ENCODE peak calls at places on chromosome 3, in four cellular contexts. O is K562, B is H1, W is GM12878. A is an unnamed sample.

GRCh38 chr3:124780767-124781485 is 50.7 kb downstream of the UMPS start:
- DNase-seq in O (no peak), B (no peak), W (no peak), A (no peak)

GRCh38 chr3:152100491-152101086 is 168.1 kb upstream of the MBNL1 start:
- DNase-seq in O (no peak), B (no peak), W (peak), A (no peak)

GRCh38 chr3:42772670-42773408 is at the start of gene CCDC13:
- DNase-seq in O (peak), B (peak), W (peak), A (peak)

GRCh38 chr3:77001071-77001470 is 38.8 kb upstream of the ROBO2 start:
- DNase-seq in O (no peak), B (no peak), W (no peak), A (no peak)

GRCh38 chr3:170414202-170414663 is 4.4 kb upstream of the CLDN11 start:
- DNase-seq in O (peak), B (no peak), W (peak), A (no peak)

GRCh38 chr3:33884701-33885100 is 86.3 kb downstream of the PDCD6IP start:
- DNase-seq in O (no peak), B (no peak), W (no peak), A (no peak)

GRCh38 chr3:13002398-13003124 is 70.7 kb downstream of the IQSEC1 start:
- DNase-seq in O (no peak), B (no peak), W (peak), A (no peak)

GRCh38 chr3:38985981-38986380 is 65.8 kb downstream of the SCN11A start:
- DNase-seq in O (no peak), B (no peak), W (no peak), A (no peak)

GRCh38 chr3:194705761-194706160 is 20.1 kb downstream of the FAM43A start:
- DNase-seq in O (no peak), B (no peak), W (no peak), A (no peak)

GRCh38 chr3:183253961-183254815 is 1.1 kb downstream of the B3GNT5 start:
- DNase-seq in O (peak), B (peak), W (no peak), A (peak)

GRCh38 chr3:12097972-12098371 is 60.7 kb downstream of the TIMP4 start:
- DNase-seq in O (no peak), B (no peak), W (no peak), A (no peak)

GRCh38 chr3:11582123-11582968 is 61.4 kb downstream of the VGLL4 start:
- DNase-seq in O (no peak), B (peak), W (no peak), A (no peak)

GRCh38 chr3:159787191-159787590 is 201.4 kb upstream of the IL12A start:
- DNase-seq in O (no peak), B (no peak), W (no peak), A (no peak)

GRCh38 chr3:161139686-161140085 is 34.5 kb upstream of the B3GALNT1 start:
- DNase-seq in O (no peak), B (no peak), W (no peak), A (no peak)

GRCh38 chr3:30768703-30769550 is 125.5 kb downstream of the GADL1 start:
- DNase-seq in O (peak), B (peak), W (no peak), A (peak)

GRCh38 chr3:37620071-37620635 is 241.5 kb upstream of the CTDSPL start:
- DNase-seq in O (no peak), B (no peak), W (no peak), A (no peak)

GRCh38 chr3:171225101-171225674 is 198.7 kb upstream of the SLC2A2 start:
- DNase-seq in O (no peak), B (no peak), W (no peak), A (no peak)

GRCh38 chr3:155870945-155871745 is 695 bp downstream of the GMPS start:
- DNase-seq in O (peak), B (peak), W (no peak), A (no peak)

GRCh38 chr3:30720586-30721313 is 114.3 kb downstream of the TGFBR2 start:
- DNase-seq in O (no peak), B (no peak), W (no peak), A (no peak)

GRCh38 chr3:128281461-128282367 is 128.4 kb downstream of the EEFSEC start:
- DNase-seq in O (no peak), B (peak), W (no peak), A (no peak)

GRCh38 chr3:127848131-127849129 is 26.1 kb upstream of the MGLL start:
- DNase-seq in O (no peak), B (peak), W (no peak), A (no peak)

GRCh38 chr3:31695280-31696008 is 162.7 kb downstream of the STT3B start:
- DNase-seq in O (peak), B (no peak), W (no peak), A (no peak)

GRCh38 chr3:54185740-54186139 is 63.4 kb downstream of the CACNA2D3 start:
- DNase-seq in O (no peak), B (no peak), W (no peak), A (no peak)

GRCh38 chr3:155497930-155498647 is 204.6 kb upstream of the STRIT1 start:
- DNase-seq in O (no peak), B (no peak), W (no peak), A (no peak)

GRCh38 chr3:128864351-128864811 is 15.0 kb upstream of the ACAD9 start:
- DNase-seq in O (no peak), B (no peak), W (no peak), A (no peak)

GRCh38 chr3:73086071-73086494 is 24.6 kb downstream of the EBLN2 start:
- DNase-seq in O (peak), B (peak), W (no peak), A (no peak)

GRCh38 chr3:86989611-86990010 is 1.3 kb downstream of the VGLL3 start:
- DNase-seq in O (no peak), B (no peak), W (no peak), A (no peak)

GRCh38 chr3:6354653-6355052 is 506.3 kb upstream of the GRM7 start:
- DNase-seq in O (no peak), B (no peak), W (no peak), A (no peak)

GRCh38 chr3:188689101-188689574 is 482.6 kb upstream of the TPRG1 start:
- DNase-seq in O (no peak), B (no peak), W (no peak), A (no peak)

GRCh38 chr3:171574556-171575240 is 114.5 kb upstream of the TNIK start:
- DNase-seq in O (no peak), B (no peak), W (no peak), A (no peak)

DNA sequence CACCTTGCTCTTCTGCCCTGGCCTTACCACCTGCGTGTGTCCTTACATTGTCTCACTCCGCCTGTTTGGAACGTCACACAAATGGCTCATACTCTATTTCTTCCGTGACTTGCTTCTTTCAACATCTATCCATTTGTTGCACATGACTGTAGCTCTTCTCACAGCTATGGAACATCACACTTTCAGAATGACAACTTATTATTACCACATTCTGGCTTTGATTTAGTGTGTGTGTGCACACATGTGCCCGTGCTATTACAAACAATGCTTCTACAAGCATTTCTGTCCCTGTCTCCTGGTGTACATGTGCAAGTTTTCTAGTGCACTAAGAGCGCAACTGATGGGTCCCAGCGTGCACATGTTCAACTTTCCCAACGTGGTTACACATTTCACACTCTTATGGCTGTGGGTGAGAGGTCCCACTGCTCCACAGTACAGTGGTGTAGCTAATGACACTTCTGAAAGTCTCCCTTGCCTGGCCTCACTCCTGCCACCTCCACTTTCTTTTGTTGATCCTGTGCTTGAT is 37.8 kb downstream of the PTH1R start:
- DNase-seq in O (no peak), B (no peak), W (no peak), A (no peak)
- TF ChIP-seq POLR2A in O (peak), B (no peak), W (peak), A (peak)

GRCh38 chr3:122938756-122939425 is 88.7 kb downstream of the SEMA5B start:
- DNase-seq in O (no peak), B (no peak), W (no peak), A (no peak)

GRCh38 chr3:122942937-122943827 is 84.4 kb downstream of the SEMA5B start:
- DNase-seq in O (peak), B (peak), W (no peak), A (peak)

GRCh38 chr3:122942241-122942640 is 85.3 kb downstream of the SEMA5B start:
- DNase-seq in O (no peak), B (no peak), W (no peak), A (no peak)

GRCh38 chr3:122941233-122942206 is 86.0 kb downstream of the SEMA5B start:
- DNase-seq in O (peak), B (no peak), W (no peak), A (no peak)

GRCh38 chr3:122940628-122941086 is 86.9 kb downstream of the SEMA5B start:
- DNase-seq in O (no peak), B (no peak), W (no peak), A (no peak)
- TF ChIP-seq TAF1 in O (no peak), B (no peak), W (no peak), A (no peak)

DNA sequence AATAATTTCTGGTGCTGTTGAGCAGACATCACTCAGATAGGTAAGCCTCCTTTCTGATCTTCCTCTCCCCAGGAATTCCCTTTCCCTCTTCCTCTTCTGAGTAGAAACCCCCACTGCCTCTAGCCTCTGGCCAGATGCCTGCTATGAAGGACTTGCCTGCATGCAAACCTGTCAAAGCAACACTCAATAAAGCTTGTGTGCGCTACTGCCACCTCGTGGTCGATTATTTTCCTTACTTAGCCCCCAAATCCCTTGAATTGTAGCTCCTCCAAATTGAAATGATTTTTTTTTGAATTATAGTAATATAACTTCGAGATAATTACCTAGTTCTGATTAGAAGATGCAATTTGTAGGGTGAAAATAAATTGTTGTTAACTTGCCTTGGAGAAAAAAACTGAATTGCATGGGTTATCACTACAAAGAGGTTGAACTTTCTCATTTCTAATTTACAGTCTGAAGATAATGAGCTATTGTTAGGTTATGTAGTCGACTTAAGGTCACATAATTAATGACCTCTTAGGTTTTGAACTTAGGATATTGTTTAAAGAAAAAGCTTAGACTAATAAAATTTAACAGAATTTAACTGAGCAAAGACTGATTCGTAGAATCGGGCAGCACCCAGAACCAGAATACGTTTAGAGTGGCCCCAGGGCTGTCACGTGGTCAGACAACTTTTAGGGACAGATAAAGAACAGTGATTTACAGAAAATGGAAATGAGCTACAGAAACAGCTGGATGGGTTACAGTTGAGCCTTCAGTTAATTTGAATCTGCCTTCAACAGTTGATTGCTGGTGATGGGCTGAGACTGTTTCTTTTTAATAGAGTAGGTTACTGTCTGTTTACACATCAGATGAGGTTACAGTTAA is 269.3 kb downstream of the ARPP21 start:
- DNase-seq in O (peak), B (peak), W (peak), A (peak)
- TF ChIP-seq POLR2A in O (no peak), B (no peak), W (no peak), A (no peak)

DNA sequence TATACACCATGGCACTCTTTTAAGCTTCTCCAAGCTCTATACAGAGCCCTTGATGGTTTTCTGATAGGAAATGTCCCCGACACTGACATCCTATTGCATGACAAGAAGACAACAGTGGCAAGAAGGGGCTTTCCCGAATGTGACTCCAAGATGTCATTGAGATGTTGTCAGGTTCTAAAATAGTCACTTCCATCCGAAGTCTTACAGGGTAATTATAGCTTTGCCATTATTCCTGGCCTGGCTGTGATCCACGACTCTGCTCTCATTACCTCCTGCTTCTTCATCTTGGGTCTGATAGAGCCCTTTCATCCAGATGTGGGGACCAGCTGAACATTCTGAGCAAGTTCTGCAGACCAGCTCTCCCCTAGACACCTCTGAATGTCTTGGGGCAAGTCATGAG is 40.6 kb upstream of the ADAMTS9 start:
- DNase-seq in O (no peak), B (no peak), W (no peak), A (no peak)
- TF ChIP-seq TAF1 in O (no peak), B (no peak), W (no peak), A (no peak)

GRCh38 chr3:47476644-47477199 is 981 bp upstream of the SCAP start:
- DNase-seq in O (no peak), B (no peak), W (no peak), A (no peak)

GRCh38 chr3:47476330-47476626 is 537 bp upstream of the SCAP start:
- DNase-seq in O (no peak), B (no peak), W (no peak), A (no peak)

GRCh38 chr3:47478022-47478421 is 2.3 kb upstream of the SCAP start:
- DNase-seq in O (no peak), B (no peak), W (no peak), A (no peak)

GRCh38 chr3:47475029-47475569 is 642 bp downstream of the SCAP start:
- DNase-seq in O (peak), B (no peak), W (no peak), A (no peak)

DNA sequence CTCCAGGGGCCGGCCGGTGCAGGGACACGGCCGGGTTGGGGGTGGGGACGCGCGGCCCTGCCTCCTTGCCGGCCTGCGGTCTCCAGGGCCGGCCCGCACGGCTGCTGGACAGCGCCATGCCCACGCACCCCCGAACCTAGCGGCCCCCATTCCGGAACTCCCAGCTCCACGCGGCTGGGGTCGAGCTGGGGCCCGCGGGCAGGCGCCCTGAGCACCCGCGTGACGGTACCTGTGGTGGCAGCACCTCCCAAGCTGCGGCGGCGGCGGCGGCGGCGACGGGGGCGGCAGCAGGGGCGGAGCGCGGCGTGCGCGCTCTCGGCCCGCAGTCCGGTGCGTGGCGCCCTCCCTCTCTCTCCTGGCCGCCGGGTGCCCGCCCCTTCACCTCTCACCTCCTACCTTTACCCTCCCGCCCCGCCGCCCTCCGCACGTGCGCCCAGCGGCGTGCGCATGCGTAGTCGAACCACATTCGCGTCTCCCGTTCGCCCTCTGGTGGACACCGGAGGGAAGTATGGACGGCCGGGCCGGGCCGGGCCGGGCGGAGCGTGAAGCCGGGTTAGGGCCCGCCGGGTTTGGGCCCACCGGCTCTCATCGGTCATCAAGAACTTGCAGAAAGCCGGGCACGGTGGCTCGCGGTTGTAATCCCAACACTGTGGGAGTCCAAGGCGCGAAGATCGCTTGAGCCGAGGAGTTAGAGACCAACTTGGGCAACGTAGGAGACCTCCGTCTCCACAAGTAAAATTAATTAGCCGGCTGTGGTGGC is at the start of gene SCAP:
- DNase-seq in O (peak), B (peak), W (peak), A (peak)
- TF ChIP-seq POLR2A in O (peak), B (no peak), W (peak), A (no peak)

DNA sequence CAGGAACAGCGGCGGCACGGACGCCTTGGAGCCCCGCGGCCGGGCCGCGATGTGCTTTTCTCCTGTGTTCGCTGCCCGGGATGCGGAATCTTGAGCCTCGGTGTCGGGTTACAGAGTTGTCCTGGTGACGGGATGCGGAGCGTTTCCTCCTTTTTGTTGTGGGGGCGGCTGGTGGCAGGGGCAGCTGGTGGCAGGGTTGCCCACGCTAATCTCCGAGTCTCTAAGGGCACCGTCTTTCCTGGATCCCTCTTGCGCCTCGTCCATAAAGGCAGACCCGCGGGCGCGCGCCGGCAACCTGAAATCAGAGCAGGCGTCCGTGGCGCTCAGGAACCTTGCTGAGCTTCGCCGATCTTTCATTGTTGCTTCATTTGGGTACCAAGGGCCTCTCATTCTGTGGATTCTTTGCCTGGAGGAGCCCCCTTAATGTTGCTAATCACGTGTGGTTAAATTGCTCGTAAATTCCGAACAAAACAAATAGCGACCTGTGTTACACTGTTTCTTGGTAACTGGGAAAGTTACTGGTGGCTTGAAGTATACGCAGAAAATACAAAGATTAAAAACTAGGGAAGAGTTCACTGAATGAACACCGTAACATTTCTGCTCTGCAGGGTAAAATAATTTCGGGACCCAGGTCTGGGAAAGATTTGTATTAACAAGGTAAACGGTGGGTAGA is 844 bp upstream of the PFN2 start:
- DNase-seq in O (peak), B (peak), W (no peak), A (peak)
- TF ChIP-seq TAF1 in O (no peak), B (peak), W (no peak), A (no peak)

GRCh38 chr3:185282696-185283373 is 29.0 kb upstream of the EHHADH start:
- DNase-seq in O (no peak), B (peak), W (peak), A (peak)
- TF ChIP-seq POLR2A in O (no peak), B (peak), W (peak), A (peak)

GRCh38 chr3:112399064-112399463 is 66.1 kb downstream of the CD200 start:
- DNase-seq in O (no peak), B (no peak), W (no peak), A (no peak)
- TF ChIP-seq TAF1 in O (no peak), B (no peak), W (no peak), A (no peak)

GRCh38 chr3:9397911-9398714 is 698 bp downstream of the SETD5 start:
- DNase-seq in O (peak), B (peak), W (no peak), A (no peak)

GRCh38 chr3:9395570-9396300 is 1.7 kb upstream of the SETD5 start:
- DNase-seq in O (no peak), B (no peak), W (no peak), A (no peak)

GRCh38 chr3:9396301-9396631 is 1.1 kb upstream of the SETD5 start:
- DNase-seq in O (peak), B (no peak), W (peak), A (peak)

GRCh38 chr3:9397331-9397910 is at the start of gene SETD5:
- DNase-seq in O (peak), B (peak), W (peak), A (peak)

DNA sequence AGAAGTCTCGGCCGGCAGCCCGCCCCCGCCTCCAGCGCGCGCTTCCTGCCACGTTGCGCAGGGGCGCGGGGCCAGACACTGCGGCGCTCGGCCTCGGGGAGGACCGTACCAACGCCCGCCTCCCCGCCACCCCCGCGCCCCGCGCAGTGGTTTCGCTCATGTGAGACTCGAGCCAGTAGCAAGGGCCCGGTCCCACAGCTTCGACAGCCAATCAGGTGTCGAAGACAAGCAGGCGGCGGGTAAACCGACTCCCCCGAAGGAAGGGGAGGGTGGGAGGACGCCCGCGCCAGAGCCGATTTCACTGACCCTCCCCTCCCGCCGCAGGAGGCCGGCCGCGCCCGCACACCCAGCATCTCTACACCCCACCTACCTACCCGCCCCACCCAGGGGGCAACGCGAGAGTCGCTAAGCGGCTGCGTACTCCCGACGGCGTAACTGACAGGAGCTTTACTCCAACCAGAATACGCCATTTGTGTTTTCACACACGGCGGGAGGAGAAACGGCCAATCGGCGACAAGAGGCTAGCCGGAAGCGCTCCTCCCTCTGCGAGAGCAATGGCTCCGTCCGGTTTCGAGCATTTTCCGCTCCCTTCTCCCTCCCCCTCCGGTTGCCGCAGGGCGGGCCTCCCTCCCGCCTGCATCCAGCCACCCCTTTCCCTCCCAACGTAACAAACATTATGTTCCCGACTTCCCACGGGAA is 634 bp upstream of the SETD5 start:
- DNase-seq in O (peak), B (peak), W (peak), A (peak)
- TF ChIP-seq POLR2A in O (no peak), B (peak), W (peak), A (peak)

A was measured in GM12891.